ENCODE peak calls at places on chromosome X, in seven cellular contexts. W, I, T, Y, U, M and V are unnamed samples.

GRCh38 chrX:40877869-40878268 is 142.5 kb upstream of the MED14 start:
- DNase-seq in Y (no peak), T (no peak), I (no peak), M (no peak), W (no peak), U (no peak), V (no peak)

GRCh38 chrX:136250191-136251041 is 784 bp downstream of the MAP7D3 start:
- DNase-seq in T (peak), M (no peak), I (no peak), Y (peak), U (no peak), W (no peak), V (no peak)

GRCh38 chrX:45781901-45782553 is 581.4 kb upstream of the DIPK2B start:
- DNase-seq in I (no peak), Y (no peak), W (no peak), T (no peak), M (no peak), U (no peak), V (no peak)

GRCh38 chrX:6826856-6827255 is 291.9 kb upstream of the VCX3A start:
- DNase-seq in W (no peak), Y (no peak), T (no peak), I (no peak), U (no peak), M (no peak), V (no peak)

GRCh38 chrX:153643431-153644351 is 3.3 kb upstream of the DUSP9 start:
- DNase-seq in M (no peak), U (no peak), Y (no peak), W (peak), I (no peak), T (peak), V (no peak)

GRCh38 chrX:10529344-10529743 is 91.0 kb downstream of the MID1 start:
- DNase-seq in W (no peak), I (no peak), U (no peak), T (no peak), Y (no peak), M (no peak), V (no peak)

GRCh38 chrX:22147942-22148341 is 115.8 kb downstream of the PHEX start:
- DNase-seq in W (no peak), M (no peak), U (no peak), I (no peak), T (no peak), Y (no peak), V (no peak)

GRCh38 chrX:105552395-105552794 is 269.9 kb upstream of the NRK start:
- DNase-seq in Y (no peak), W (no peak), T (no peak), U (no peak), I (no peak), M (no peak), V (no peak)

GRCh38 chrX:148271263-148271662 is 229.2 kb upstream of the AFF2 start:
- DNase-seq in I (no peak), W (no peak), U (no peak), Y (no peak), M (no peak), T (no peak), V (no peak)

GRCh38 chrX:134174859-134175258 is 62.1 kb upstream of the CCDC160 start:
- DNase-seq in Y (peak), U (no peak), I (no peak), T (no peak), M (no peak), W (no peak), V (no peak)

GRCh38 chrX:70592091-70592490 is 147.5 kb downstream of the DLG3 start:
- DNase-seq in W (no peak), T (no peak), M (no peak), U (no peak), I (no peak), Y (no peak), V (no peak)

GRCh38 chrX:129654652-129655546 is at the start of gene APLN:
- DNase-seq in U (no peak), M (peak), I (no peak), W (peak), T (no peak), Y (peak), V (no peak)

GRCh38 chrX:47164420-47164819 is 19.4 kb downstream of the RBM10 start:
- DNase-seq in W (no peak), T (no peak), I (no peak), M (no peak), Y (no peak), U (no peak), V (peak)

GRCh38 chrX:129472116-129472515 is 51.2 kb downstream of the SMARCA1 start:
- DNase-seq in W (no peak), T (no peak), I (no peak), Y (no peak), M (no peak), U (no peak), V (no peak)

GRCh38 chrX:63283331-63283730 is 67.8 kb downstream of the SPIN4 start:
- DNase-seq in M (no peak), I (no peak), T (no peak), U (no peak), Y (no peak), W (no peak), V (no peak)

GRCh38 chrX:4382273-4382672 is 668.8 kb upstream of the PRKX start:
- DNase-seq in Y (no peak), I (no peak), M (no peak), T (no peak), W (no peak), U (no peak), V (no peak)

GRCh38 chrX:46860536-46860935 is 23.7 kb downstream of the RP2 start:
- DNase-seq in T (no peak), I (no peak), W (no peak), U (no peak), M (no peak), Y (no peak), V (no peak)

GRCh38 chrX:108584617-108585211 is 145.1 kb downstream of the COL4A5 start:
- DNase-seq in I (no peak), U (no peak), Y (no peak), M (no peak), W (no peak), T (peak), V (no peak)

GRCh38 chrX:139026406-139027200 is 315.1 kb upstream of the FGF13 start:
- DNase-seq in I (no peak), M (no peak), W (no peak), T (no peak), Y (no peak), U (no peak), V (no peak)

GRCh38 chrX:3262906-3263305 is 83.5 kb downstream of the MXRA5 start:
- DNase-seq in U (no peak), T (no peak), W (no peak), M (no peak), I (no peak), Y (no peak), V (no peak)

GRCh38 chrX:37679888-37680287 is 5.7 kb upstream of the XK start:
- DNase-seq in T (peak), I (no peak), U (no peak), Y (no peak), W (no peak), M (no peak), V (no peak)

GRCh38 chrX:153884136-153885076 is 1.6 kb downstream of the L1CAM start:
- DNase-seq in U (no peak), T (no peak), W (no peak), Y (no peak), M (no peak), I (no peak), V (no peak)

GRCh38 chrX:153245288-153245731 is 66.2 kb downstream of the MAGEA1 start:
- DNase-seq in W (no peak), M (no peak), U (no peak), I (no peak), Y (no peak), T (peak), V (no peak)

GRCh38 chrX:45479196-45479834 is 278.6 kb upstream of the DIPK2B start:
- DNase-seq in Y (no peak), W (no peak), I (no peak), M (no peak), U (no peak), T (no peak), V (no peak)

GRCh38 chrX:124860736-124861135 is 458.9 kb upstream of the TEX13C start:
- DNase-seq in Y (no peak), M (no peak), U (no peak), W (no peak), I (no peak), T (peak), V (no peak)

GRCh38 chrX:101108293-101108692 is 10.3 kb downstream of the CENPI start:
- DNase-seq in T (no peak), Y (no peak), U (no peak), W (no peak), I (no peak), M (no peak), V (no peak)

GRCh38 chrX:27751976-27752375 is 55.8 kb upstream of the MAGEB10 start:
- DNase-seq in W (no peak), U (no peak), Y (no peak), I (no peak), M (no peak), T (no peak), V (no peak)

GRCh38 chrX:7941390-7942042 is 14.3 kb upstream of the PNPLA4 start:
- DNase-seq in M (no peak), I (peak), T (no peak), U (no peak), Y (no peak), W (no peak), V (no peak)

GRCh38 chrX:21838937-21839333 is 482 bp upstream of the MBTPS2 start:
- DNase-seq in T (no peak), I (no peak), U (no peak), W (no peak), M (no peak), Y (no peak), V (no peak)

GRCh38 chrX:16882188-16882587 is 12.0 kb upstream of the RBBP7 start:
- DNase-seq in W (peak), Y (no peak), U (no peak), I (peak), T (peak), M (peak), V (no peak)
- TF ChIP-seq EP300 in W (no peak), Y (no peak), U (no peak), I (no peak), T (no peak), M (no peak), V (no peak)

DNA sequence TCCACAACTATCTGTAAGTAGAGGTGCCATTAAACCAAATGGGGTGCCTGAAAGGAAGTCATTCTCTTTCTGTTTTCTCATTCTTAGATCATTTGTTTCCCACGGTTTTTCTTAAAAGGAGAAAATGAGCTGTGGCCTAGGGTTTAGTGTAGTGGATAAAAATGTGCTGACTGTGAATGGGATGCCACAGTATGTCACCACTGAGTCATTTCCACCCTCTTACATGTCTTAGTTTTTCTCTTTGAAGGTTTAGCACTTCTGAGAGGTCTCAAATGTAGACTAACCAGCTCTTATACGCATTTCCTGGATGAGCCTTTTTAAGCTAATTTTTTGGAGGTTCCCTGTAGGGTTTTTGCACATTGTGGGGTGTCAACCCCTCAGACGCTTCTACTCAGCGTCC is 244.5 kb upstream of the SPANXN1 start:
- DNase-seq in U (no peak), T (no peak), Y (no peak), I (no peak), W (no peak), M (no peak), V (no peak)
- TF ChIP-seq POLR2A in U (no peak), T (no peak), Y (no peak), I (no peak), W (no peak), M (no peak), V (no peak)

GRCh38 chrX:80181079-80181478 is 166.5 kb downstream of the TBX22 start:
- DNase-seq in Y (peak), T (peak), U (no peak), W (no peak), M (no peak), I (no peak), V (no peak)
- TF ChIP-seq CTCF in Y (no peak), T (peak), U (no peak), W (no peak), M (no peak), I (no peak), V (no peak)

GRCh38 chrX:39874202-39874816 is 223.4 kb downstream of the BCOR start:
- DNase-seq in U (no peak), M (no peak), T (no peak), I (no peak), W (no peak), Y (no peak), V (no peak)
- TF ChIP-seq EP300 in U (no peak), M (no peak), T (no peak), I (no peak), W (no peak), Y (no peak), V (no peak)

GRCh38 chrX:55451990-55452824 is at the start of gene MAGEH1:
- DNase-seq in W (peak), M (peak), T (peak), U (peak), Y (peak), I (peak), V (peak)
- TF ChIP-seq POLR2A in W (no peak), M (no peak), T (peak), U (peak), Y (no peak), I (peak), V (no peak)

GRCh38 chrX:78513996-78514745 is 145.0 kb downstream of the RTL3 start:
- DNase-seq in W (no peak), Y (no peak), M (no peak), T (no peak), U (no peak), I (no peak), V (no peak)

GRCh38 chrX:78517124-78517523 is 142.0 kb downstream of the RTL3 start:
- DNase-seq in M (no peak), W (no peak), Y (no peak), U (no peak), I (no peak), T (no peak), V (no peak)

GRCh38 chrX:78514852-78515251 is 144.3 kb downstream of the RTL3 start:
- DNase-seq in I (no peak), W (no peak), U (no peak), Y (peak), T (no peak), M (no peak), V (no peak)
- TF ChIP-seq CTCF in I (no peak), W (no peak), U (no peak), Y (no peak), T (no peak), M (no peak), V (no peak)

DNA sequence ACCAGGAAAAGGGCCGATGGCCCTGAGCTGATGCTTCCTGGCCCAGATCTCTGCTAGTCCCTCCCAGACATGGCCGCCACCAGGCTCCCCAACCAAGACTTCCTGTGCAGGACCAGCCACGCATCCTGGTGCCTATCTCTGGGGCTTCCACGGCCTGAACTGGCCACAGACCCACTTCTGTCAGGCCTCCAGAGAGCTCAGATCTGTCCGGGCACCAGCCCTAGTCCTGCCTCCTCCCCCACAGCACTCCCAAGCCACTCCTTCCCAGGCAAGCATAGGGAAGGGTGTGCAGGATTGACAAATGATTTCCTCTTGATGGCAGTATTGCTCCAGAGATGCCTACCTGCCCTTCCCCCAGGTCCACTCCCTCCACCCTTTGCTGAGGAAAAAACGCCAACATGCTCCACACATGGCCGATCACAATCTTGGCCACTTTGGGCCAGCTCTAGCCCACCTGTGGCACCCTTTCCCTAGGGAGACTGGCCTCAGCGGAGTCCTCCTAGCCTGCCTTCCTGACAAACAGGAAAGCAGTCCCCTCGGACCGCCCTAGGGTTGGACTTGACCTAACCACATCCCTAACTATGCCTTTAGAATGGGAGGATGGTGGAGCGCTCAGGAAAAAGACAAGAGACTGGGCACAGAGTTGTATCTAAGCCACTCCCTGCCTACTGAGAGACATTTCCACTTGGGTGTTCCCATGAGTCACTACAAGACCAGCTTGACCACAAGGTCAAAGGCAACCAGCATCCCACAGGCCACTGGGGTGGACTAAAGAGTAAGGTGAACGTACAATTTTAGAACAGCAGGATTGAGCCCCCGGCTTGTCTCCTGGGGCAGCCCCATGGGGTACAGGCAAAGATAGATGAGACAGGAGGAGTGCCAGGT is 277.5 kb upstream of the AGTR2 start:
- DNase-seq in W (peak), M (peak), Y (peak), I (peak), U (no peak), T (peak), V (no peak)
- TF ChIP-seq EP300 in W (no peak), M (no peak), Y (no peak), I (no peak), U (no peak), T (no peak), V (no peak)

DNA sequence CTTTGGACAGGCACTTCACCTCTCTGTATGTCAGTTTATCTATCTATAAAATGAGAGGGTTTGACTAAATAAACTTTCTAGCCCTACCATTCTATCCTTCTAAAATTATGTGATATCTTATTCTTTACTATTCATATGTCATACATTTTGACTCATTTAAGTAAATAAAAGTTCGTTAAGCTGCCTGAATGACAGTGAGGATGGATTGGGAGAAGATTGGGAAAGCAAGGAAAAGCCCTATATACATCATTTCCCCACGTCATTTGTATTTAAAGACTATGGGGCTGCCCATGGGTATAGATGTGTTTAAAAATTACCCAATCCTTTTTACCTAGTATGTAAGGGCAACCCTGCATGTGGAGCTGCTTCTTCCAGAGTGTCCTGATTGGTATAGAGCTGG is 5.3 kb downstream of the SLC16A2 start:
- DNase-seq in W (no peak), I (no peak), U (no peak), T (no peak), M (no peak), Y (no peak), V (no peak)
- TF ChIP-seq POLR2A in W (no peak), I (no peak), U (no peak), T (no peak), M (no peak), Y (no peak), V (no peak)

GRCh38 chrX:103398321-103398937 is 22.1 kb downstream of the BEX3 start:
- DNase-seq in U (no peak), M (no peak), I (no peak), W (no peak), T (peak), Y (no peak), V (no peak)

GRCh38 chrX:103397707-103398106 is 21.4 kb downstream of the BEX3 start:
- DNase-seq in Y (no peak), U (no peak), M (no peak), W (no peak), T (no peak), I (no peak), V (no peak)

GRCh38 chrX:103396186-103396585 is 19.8 kb downstream of the BEX3 start:
- DNase-seq in Y (no peak), I (no peak), W (no peak), M (no peak), T (no peak), U (no peak), V (no peak)

GRCh38 chrX:103396660-103397059 is 20.3 kb downstream of the BEX3 start:
- DNase-seq in T (no peak), U (no peak), W (no peak), M (no peak), I (no peak), Y (no peak), V (no peak)

DNA sequence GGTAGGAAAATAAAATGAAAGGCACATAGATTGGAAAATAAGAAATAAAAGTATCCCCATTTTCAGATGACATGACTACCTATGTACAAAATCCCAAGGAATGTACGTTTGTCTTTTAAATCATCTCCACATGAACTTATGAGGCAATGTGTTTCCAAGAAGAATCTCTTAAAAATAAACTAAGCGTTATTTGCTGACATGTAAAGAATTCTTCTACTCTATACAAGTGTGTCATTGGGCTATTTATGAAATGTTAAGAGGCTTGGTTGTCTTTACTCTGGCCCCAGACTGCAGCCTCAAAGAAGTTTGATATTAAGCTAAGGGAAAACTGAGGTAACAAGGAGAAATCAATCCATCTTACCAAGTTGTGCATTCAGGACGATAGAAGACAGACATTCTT is 17.1 kb downstream of the BEX3 start:
- DNase-seq in W (no peak), Y (no peak), T (no peak), M (no peak), I (no peak), U (no peak), V (no peak)
- TF ChIP-seq CTCF in W (no peak), Y (no peak), T (no peak), M (no peak), I (no peak), U (no peak), V (no peak)

DNA sequence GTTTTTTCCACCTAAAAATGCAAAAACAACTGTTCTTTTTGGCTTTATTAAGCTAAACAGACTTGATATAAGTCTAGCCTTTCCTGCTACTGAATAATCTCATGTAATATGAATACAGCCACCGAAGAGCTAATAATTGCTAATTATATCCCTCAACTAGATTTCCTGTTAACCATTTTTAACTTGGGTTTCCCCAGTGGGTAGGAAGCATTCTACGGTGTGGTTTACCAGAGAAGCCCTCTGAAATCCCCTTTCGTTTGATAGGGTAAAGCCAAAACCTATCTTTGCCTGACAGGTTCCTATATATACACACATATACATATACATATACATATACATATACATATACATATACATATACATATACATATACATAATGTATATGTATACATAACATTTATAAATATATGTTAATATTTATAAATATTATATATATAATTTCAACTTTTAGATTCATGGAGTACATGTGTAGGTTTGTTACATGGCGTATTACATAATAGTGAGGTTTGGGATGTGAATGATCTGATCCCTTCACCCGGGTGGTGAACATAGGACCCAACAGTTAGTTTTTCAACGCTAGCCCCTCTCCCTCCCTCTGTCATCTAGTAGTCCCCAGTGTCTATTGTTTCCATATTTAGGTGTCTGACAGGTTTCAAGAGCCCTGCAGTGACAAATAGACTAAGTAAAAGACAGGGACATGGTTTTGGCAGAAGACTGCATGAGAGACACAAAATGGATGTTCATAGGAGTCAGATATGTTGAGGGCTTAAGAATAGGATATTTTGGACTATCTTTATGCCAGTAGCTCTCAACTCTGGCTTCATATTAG is 62.4 kb downstream of the ATXN3L start:
- DNase-seq in I (no peak), M (no peak), U (no peak), Y (no peak), T (no peak), W (no peak), V (no peak)
- TF ChIP-seq EP300 in I (no peak), M (no peak), U (no peak), Y (no peak), T (no peak), W (no peak), V (no peak)